ENCODE peak calls at places on chromosomes 1 and 21, in six cellular contexts. One of them, this sample, is unnamed.

GRCh38 chr1:221089803-221090202 is 210.6 kb downstream of the HLX start:
- DNase-seq in tibial artery: no peak
- DNase-seq in PC-3: no peak
- DNase-seq in HFF-Myc: no peak
- DNase-seq in fibroblast of mammary gland: no peak
- DNase-seq in naive thymus-derived CD4-positive, alpha-beta T cell: no peak
- DNase-seq in this sample: no peak

GRCh38 chr21:17585875-17586450 is 26.7 kb downstream of the BTG3 start:
- DNase-seq in naive thymus-derived CD4-positive, alpha-beta T cell: peak
- DNase-seq in HFF-Myc: peak
- DNase-seq in fibroblast of mammary gland: peak
- DNase-seq in PC-3: peak
- DNase-seq in tibial artery: no peak
- DNase-seq in this sample: peak

GRCh38 chr1:223479718-223480425 is 86.7 kb downstream of the CCDC185 start:
- DNase-seq in tibial artery: no peak
- DNase-seq in PC-3: no peak
- DNase-seq in HFF-Myc: no peak
- DNase-seq in naive thymus-derived CD4-positive, alpha-beta T cell: no peak
- DNase-seq in fibroblast of mammary gland: no peak
- DNase-seq in this sample: peak

GRCh38 chr1:113949007-113949406 is 19.9 kb downstream of the HIPK1 start:
- DNase-seq in tibial artery: peak
- DNase-seq in naive thymus-derived CD4-positive, alpha-beta T cell: peak
- DNase-seq in PC-3: peak
- DNase-seq in HFF-Myc: no peak
- DNase-seq in fibroblast of mammary gland: peak
- DNase-seq in this sample: no peak

GRCh38 chr1:35929730-35930592 is 944 bp upstream of the AGO3 start:
- DNase-seq in HFF-Myc: peak
- DNase-seq in PC-3: peak
- DNase-seq in tibial artery: peak
- DNase-seq in fibroblast of mammary gland: peak
- DNase-seq in naive thymus-derived CD4-positive, alpha-beta T cell: no peak
- DNase-seq in this sample: peak

GRCh38 chr1:116806245-116806644 is 52.0 kb downstream of the CD2 start:
- DNase-seq in HFF-Myc: no peak
- DNase-seq in tibial artery: no peak
- DNase-seq in fibroblast of mammary gland: no peak
- DNase-seq in naive thymus-derived CD4-positive, alpha-beta T cell: peak
- DNase-seq in PC-3: no peak
- DNase-seq in this sample: no peak

GRCh38 chr1:10962483-10962882 is 50.0 kb upstream of the TARDBP start:
- DNase-seq in HFF-Myc: no peak
- DNase-seq in PC-3: peak
- DNase-seq in tibial artery: no peak
- DNase-seq in naive thymus-derived CD4-positive, alpha-beta T cell: no peak
- DNase-seq in fibroblast of mammary gland: no peak
- DNase-seq in this sample: peak

GRCh38 chr1:41657679-41658078 is 173.2 kb upstream of the EDN2 start:
- DNase-seq in PC-3: no peak
- DNase-seq in naive thymus-derived CD4-positive, alpha-beta T cell: no peak
- DNase-seq in HFF-Myc: no peak
- DNase-seq in tibial artery: no peak
- DNase-seq in fibroblast of mammary gland: no peak
- DNase-seq in this sample: no peak

GRCh38 chr1:39981957-39982356 is 27.0 kb downstream of the MFSD2A start:
- DNase-seq in HFF-Myc: peak
- DNase-seq in naive thymus-derived CD4-positive, alpha-beta T cell: no peak
- DNase-seq in PC-3: peak
- DNase-seq in tibial artery: no peak
- DNase-seq in fibroblast of mammary gland: peak
- DNase-seq in this sample: peak

GRCh38 chr1:234745844-234746797 is 136.1 kb upstream of the IRF2BP2 start:
- DNase-seq in tibial artery: no peak
- DNase-seq in HFF-Myc: no peak
- DNase-seq in fibroblast of mammary gland: peak
- DNase-seq in naive thymus-derived CD4-positive, alpha-beta T cell: no peak
- DNase-seq in PC-3: peak
- DNase-seq in this sample: peak

GRCh38 chr1:41122851-41123518 is 101.5 kb upstream of the SLFNL1 start:
- DNase-seq in naive thymus-derived CD4-positive, alpha-beta T cell: no peak
- DNase-seq in HFF-Myc: peak
- DNase-seq in tibial artery: no peak
- DNase-seq in PC-3: peak
- DNase-seq in fibroblast of mammary gland: peak
- DNase-seq in this sample: peak

GRCh38 chr1:68111804-68112436 is 61.5 kb upstream of the DIRAS3 start:
- DNase-seq in fibroblast of mammary gland: peak
- DNase-seq in tibial artery: peak
- DNase-seq in HFF-Myc: peak
- DNase-seq in PC-3: peak
- DNase-seq in naive thymus-derived CD4-positive, alpha-beta T cell: no peak
- DNase-seq in this sample: peak

GRCh38 chr21:46151989-46152938 is 3.1 kb downstream of the FTCD start:
- DNase-seq in naive thymus-derived CD4-positive, alpha-beta T cell: no peak
- DNase-seq in fibroblast of mammary gland: no peak
- DNase-seq in PC-3: no peak
- DNase-seq in tibial artery: no peak
- DNase-seq in HFF-Myc: no peak
- DNase-seq in this sample: no peak

GRCh38 chr1:198387587-198387986 is 152.9 kb downstream of the ATP6V1G3 start:
- DNase-seq in PC-3: no peak
- DNase-seq in fibroblast of mammary gland: no peak
- DNase-seq in naive thymus-derived CD4-positive, alpha-beta T cell: no peak
- DNase-seq in tibial artery: no peak
- DNase-seq in HFF-Myc: no peak
- DNase-seq in this sample: no peak

GRCh38 chr1:171663036-171663853 is 10.8 kb upstream of the MYOC start:
- DNase-seq in fibroblast of mammary gland: no peak
- DNase-seq in PC-3: no peak
- DNase-seq in naive thymus-derived CD4-positive, alpha-beta T cell: no peak
- DNase-seq in tibial artery: no peak
- DNase-seq in HFF-Myc: no peak
- DNase-seq in this sample: no peak

GRCh38 chr1:203278087-203278884 is 27.0 kb upstream of the BTG2 start:
- DNase-seq in PC-3: no peak
- DNase-seq in HFF-Myc: no peak
- DNase-seq in naive thymus-derived CD4-positive, alpha-beta T cell: peak
- DNase-seq in fibroblast of mammary gland: peak
- DNase-seq in tibial artery: peak
- DNase-seq in this sample: peak

GRCh38 chr21:38308010-38308784 is 51.4 kb downstream of the KCNJ15 start:
- DNase-seq in tibial artery: no peak
- DNase-seq in PC-3: no peak
- DNase-seq in fibroblast of mammary gland: peak
- DNase-seq in naive thymus-derived CD4-positive, alpha-beta T cell: no peak
- DNase-seq in HFF-Myc: no peak
- DNase-seq in this sample: no peak

GRCh38 chr1:177983824-177984528 is 14.1 kb upstream of the SEC16B start:
- DNase-seq in HFF-Myc: peak
- DNase-seq in PC-3: peak
- DNase-seq in fibroblast of mammary gland: peak
- DNase-seq in naive thymus-derived CD4-positive, alpha-beta T cell: no peak
- DNase-seq in tibial artery: peak
- DNase-seq in this sample: peak

GRCh38 chr1:43059640-43060574 is 101.2 kb upstream of the SLC2A1 start:
- DNase-seq in tibial artery: no peak
- DNase-seq in PC-3: no peak
- DNase-seq in HFF-Myc: no peak
- DNase-seq in fibroblast of mammary gland: no peak
- DNase-seq in naive thymus-derived CD4-positive, alpha-beta T cell: no peak
- DNase-seq in this sample: no peak

GRCh38 chr1:1337793-1338147 is 6.7 kb downstream of the TAS1R3 start:
- DNase-seq in PC-3: peak
- DNase-seq in tibial artery: no peak
- DNase-seq in fibroblast of mammary gland: no peak
- DNase-seq in HFF-Myc: no peak
- DNase-seq in naive thymus-derived CD4-positive, alpha-beta T cell: no peak
- DNase-seq in this sample: peak

DNA sequence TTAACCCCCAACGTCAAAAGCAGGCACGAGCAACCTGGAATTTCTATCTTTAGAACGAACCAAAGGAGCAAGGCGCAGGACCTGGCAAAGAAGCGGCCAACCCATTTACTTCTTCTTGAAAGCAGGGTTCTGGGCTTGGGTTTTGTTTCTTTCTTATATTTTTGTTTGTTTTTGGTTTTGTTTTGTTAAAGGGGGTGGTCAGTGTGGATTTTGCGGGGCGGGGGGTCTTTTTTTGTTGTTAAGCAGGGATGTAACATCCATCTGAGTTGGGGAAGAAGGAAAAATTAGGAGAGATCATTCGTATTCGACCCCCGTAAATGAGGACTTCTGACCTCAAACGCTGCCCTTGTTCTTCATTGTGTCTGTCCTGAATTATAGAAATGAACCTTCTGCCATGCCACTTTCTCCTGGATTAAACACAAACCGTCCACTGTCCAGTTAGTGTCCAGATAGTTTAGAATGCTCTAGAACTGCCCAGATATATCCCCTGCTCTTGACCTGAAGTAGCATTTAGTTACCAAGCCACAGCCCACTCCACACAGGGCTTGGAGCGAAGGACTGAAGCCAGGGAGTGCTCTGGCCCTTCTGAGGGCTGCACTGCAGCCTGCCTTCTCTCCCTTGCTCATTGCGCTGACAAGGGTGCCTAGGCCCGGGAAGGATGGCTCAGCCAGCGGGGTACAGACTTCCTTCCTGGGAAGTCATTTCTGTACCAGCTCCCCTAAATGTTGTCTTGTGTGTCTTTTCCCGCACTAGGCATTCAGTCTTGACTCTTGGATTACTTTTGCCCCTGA is 935 bp upstream of the APP start:
- DNase-seq in PC-3: no peak
- DNase-seq in fibroblast of mammary gland: no peak
- DNase-seq in naive thymus-derived CD4-positive, alpha-beta T cell: no peak
- DNase-seq in tibial artery: no peak
- DNase-seq in HFF-Myc: no peak
- DNase-seq in this sample: no peak
- H3K4me3 ChIP-seq in PC-3: peak
- H3K4me3 ChIP-seq in fibroblast of mammary gland: peak
- H3K4me3 ChIP-seq in naive thymus-derived CD4-positive, alpha-beta T cell: peak
- H3K4me3 ChIP-seq in tibial artery: peak
- H3K4me3 ChIP-seq in HFF-Myc: peak
- H3K4me3 ChIP-seq in this sample: peak

DNA sequence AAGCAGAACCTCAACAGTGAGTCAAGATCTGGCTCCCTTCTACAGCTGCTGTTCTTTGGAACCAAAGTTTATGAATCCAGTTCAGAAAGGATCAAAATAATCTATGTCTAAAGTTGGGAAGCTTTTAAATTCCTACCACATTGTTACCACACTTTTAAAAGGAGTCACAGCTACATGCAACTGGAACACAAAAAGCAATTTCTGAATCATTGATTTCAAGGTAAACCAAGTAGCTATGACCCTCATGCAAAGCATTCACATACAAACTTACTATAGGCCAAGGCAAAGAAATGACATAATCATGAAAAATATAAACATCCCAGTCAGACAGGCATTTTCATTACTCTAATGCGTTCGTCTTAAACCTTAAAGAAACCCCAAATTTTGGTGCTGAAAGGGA is 3.5 kb downstream of the SIPA1L2 start:
- DNase-seq in fibroblast of mammary gland: no peak
- DNase-seq in tibial artery: no peak
- DNase-seq in HFF-Myc: no peak
- DNase-seq in PC-3: no peak
- DNase-seq in naive thymus-derived CD4-positive, alpha-beta T cell: no peak
- DNase-seq in this sample: no peak
- H3K4me3 ChIP-seq in fibroblast of mammary gland: no peak
- H3K4me3 ChIP-seq in tibial artery: no peak
- H3K4me3 ChIP-seq in HFF-Myc: no peak
- H3K4me3 ChIP-seq in PC-3: no peak
- H3K4me3 ChIP-seq in naive thymus-derived CD4-positive, alpha-beta T cell: no peak
- H3K4me3 ChIP-seq in this sample: no peak

DNA sequence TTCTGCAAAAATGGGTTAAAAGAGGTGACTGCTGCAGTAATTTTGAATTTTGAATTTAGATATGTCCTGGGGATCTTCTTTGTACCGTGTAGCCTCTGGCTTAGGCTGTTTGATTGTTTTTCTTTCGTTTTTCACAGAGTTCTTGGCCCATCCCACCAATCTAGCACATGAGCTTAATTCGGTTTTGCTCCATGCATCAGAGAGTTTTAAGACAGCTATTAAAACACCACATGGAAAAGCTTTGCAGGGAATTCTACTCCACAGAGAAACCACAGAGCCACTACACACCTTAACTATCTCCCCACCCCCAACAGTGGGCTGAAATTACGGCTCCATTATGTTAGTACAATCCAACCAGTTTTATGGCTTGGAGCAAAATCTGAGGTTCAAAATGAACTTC is 25.4 kb downstream of the SPAG17 start:
- DNase-seq in PC-3: no peak
- DNase-seq in tibial artery: no peak
- DNase-seq in HFF-Myc: no peak
- DNase-seq in fibroblast of mammary gland: no peak
- DNase-seq in naive thymus-derived CD4-positive, alpha-beta T cell: no peak
- DNase-seq in this sample: no peak
- H3K4me3 ChIP-seq in PC-3: no peak
- H3K4me3 ChIP-seq in tibial artery: no peak
- H3K4me3 ChIP-seq in HFF-Myc: no peak
- H3K4me3 ChIP-seq in fibroblast of mammary gland: no peak
- H3K4me3 ChIP-seq in naive thymus-derived CD4-positive, alpha-beta T cell: no peak
- H3K4me3 ChIP-seq in this sample: no peak

GRCh38 chr1:179229214-179230140 is at the start of gene ABL2:
- DNase-seq in PC-3: peak
- DNase-seq in fibroblast of mammary gland: no peak
- DNase-seq in HFF-Myc: no peak
- DNase-seq in naive thymus-derived CD4-positive, alpha-beta T cell: peak
- DNase-seq in tibial artery: peak
- DNase-seq in this sample: peak
- H3K4me3 ChIP-seq in PC-3: peak
- H3K4me3 ChIP-seq in fibroblast of mammary gland: peak
- H3K4me3 ChIP-seq in HFF-Myc: peak
- H3K4me3 ChIP-seq in naive thymus-derived CD4-positive, alpha-beta T cell: peak
- H3K4me3 ChIP-seq in tibial artery: peak
- H3K4me3 ChIP-seq in this sample: peak

GRCh38 chr1:32427264-32427963 is 33.2 kb upstream of the BSDC1 start:
- DNase-seq in fibroblast of mammary gland: no peak
- DNase-seq in tibial artery: no peak
- DNase-seq in HFF-Myc: no peak
- DNase-seq in PC-3: no peak
- DNase-seq in naive thymus-derived CD4-positive, alpha-beta T cell: no peak
- DNase-seq in this sample: no peak
- H3K4me3 ChIP-seq in fibroblast of mammary gland: no peak
- H3K4me3 ChIP-seq in tibial artery: no peak
- H3K4me3 ChIP-seq in HFF-Myc: no peak
- H3K4me3 ChIP-seq in PC-3: no peak
- H3K4me3 ChIP-seq in naive thymus-derived CD4-positive, alpha-beta T cell: no peak
- H3K4me3 ChIP-seq in this sample: no peak

This sample was measured in epithelial cell of esophagus.